ENCODE peak calls at places on chromosomes 16 and 17, in five cellular contexts. B, P, C, I and G are unnamed samples.

GRCh38 chr16:85781685-85782370 is 17.5 kb downstream of the EMC8 start:
- DNase-seq in B (peak), P (no peak), C (no peak), I (no peak), G (peak)

GRCh38 chr17:44911133-44912001 is 3.9 kb downstream of the GFAP start:
- DNase-seq in B (peak), P (peak), C (no peak), I (peak), G (peak)

GRCh38 chr16:86050591-86051375 is 151.8 kb downstream of the IRF8 start:
- DNase-seq in B (no peak), P (no peak), C (no peak), I (no peak), G (no peak)

GRCh38 chr17:42122371-42123303 is at the start of gene HSPB9:
- DNase-seq in B (no peak), P (no peak), C (no peak), I (peak), G (no peak)

GRCh38 chr17:6072157-6072556 is 2.0 kb downstream of the WSCD1 start:
- DNase-seq in B (no peak), P (no peak), C (no peak), I (no peak), G (no peak)

GRCh38 chr17:2011421-2012371 is 13.4 kb downstream of the RTN4RL1 start:
- DNase-seq in B (peak), P (no peak), C (no peak), I (no peak), G (peak)

GRCh38 chr16:80718480-80719220 is 85.7 kb downstream of the CDYL2 start:
- DNase-seq in B (peak), P (no peak), C (no peak), I (peak), G (peak)

GRCh38 chr16:59697746-59698145 is 963.6 kb upstream of the GOT2 start:
- DNase-seq in B (peak), P (no peak), C (no peak), I (no peak), G (no peak)

GRCh38 chr17:60305141-60305540 is 86.8 kb downstream of the USP32 start:
- DNase-seq in B (peak), P (no peak), C (no peak), I (no peak), G (no peak)

GRCh38 chr17:45332989-45333701 is 16.3 kb upstream of the MAP3K14 start:
- DNase-seq in B (no peak), P (no peak), C (no peak), I (no peak), G (no peak)

GRCh38 chr17:69468211-69468610 is 53.7 kb downstream of the MAP2K6 start:
- DNase-seq in B (no peak), P (no peak), C (no peak), I (no peak), G (no peak)

GRCh38 chr16:22372882-22373661 is 1.3 kb downstream of the CDR2 start:
- DNase-seq in B (no peak), P (no peak), C (no peak), I (no peak), G (peak)

GRCh38 chr16:85206472-85207356 is 94.4 kb upstream of the CIBAR2 start:
- DNase-seq in B (peak), P (no peak), C (no peak), I (no peak), G (no peak)

DNA sequence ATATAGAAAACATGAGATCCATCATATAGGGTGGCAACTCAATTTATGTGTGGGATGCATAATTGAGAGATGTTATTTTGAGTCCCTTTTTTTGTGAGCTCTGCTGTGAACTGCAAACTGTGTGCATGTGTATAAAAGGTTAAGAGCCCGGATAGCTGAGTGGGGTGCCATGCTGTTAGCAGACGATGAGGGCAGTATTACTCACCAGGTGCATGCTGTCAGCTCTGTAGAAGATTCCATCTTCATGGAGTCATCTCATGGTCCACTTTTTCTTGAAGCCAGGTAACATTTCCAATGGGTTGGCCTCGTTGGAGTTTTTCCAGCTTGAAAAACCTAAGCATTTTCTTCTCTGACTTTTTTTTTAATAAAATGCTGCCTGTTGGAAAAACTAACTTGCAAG is 43.0 kb upstream of the RHBDL3 start:
- DNase-seq in B (peak), P (no peak), C (no peak), I (no peak), G (peak)
- TF ChIP-seq CTCF in B (no peak), P (no peak), C (no peak), I (no peak), G (peak)

GRCh38 chr17:35087731-35088646 is 24.5 kb upstream of the RFFL start:
- DNase-seq in B (peak), P (peak), C (no peak), I (peak), G (peak)
- TF ChIP-seq CTCF in B (peak), P (no peak), C (no peak), I (no peak), G (no peak)

GRCh38 chr16:89489040-89489721 is 1.2 kb downstream of the ANKRD11 start:
- DNase-seq in B (peak), P (peak), C (peak), I (peak), G (peak)
- TF ChIP-seq CTCF in B (peak), P (peak), C (peak), I (no peak), G (peak)

GRCh38 chr17:37494401-37494831 is 4.7 kb downstream of the DUSP14 start:
- DNase-seq in B (peak), P (no peak), C (no peak), I (no peak), G (no peak)
- TF ChIP-seq CTCF in B (no peak), P (no peak), C (no peak), I (no peak), G (no peak)

GRCh38 chr16:14309906-14310305 is 238.8 kb downstream of the MRTFB start:
- DNase-seq in B (peak), P (no peak), C (no peak), I (no peak), G (peak)

GRCh38 chr16:14308357-14308723 is 237.2 kb downstream of the MRTFB start:
- DNase-seq in B (no peak), P (no peak), C (no peak), I (no peak), G (no peak)

GRCh38 chr16:14310519-14310991 is 239.4 kb downstream of the MRTFB start:
- DNase-seq in B (peak), P (no peak), C (no peak), I (peak), G (no peak)

GRCh38 chr16:14307623-14308356 is 236.7 kb downstream of the MRTFB start:
- DNase-seq in B (peak), P (no peak), C (no peak), I (no peak), G (peak)

GRCh38 chr16:14309001-14309886 is 238.1 kb downstream of the MRTFB start:
- DNase-seq in B (no peak), P (no peak), C (no peak), I (peak), G (no peak)
- TF ChIP-seq CTCF in B (no peak), P (peak), C (no peak), I (no peak), G (no peak)

DNA sequence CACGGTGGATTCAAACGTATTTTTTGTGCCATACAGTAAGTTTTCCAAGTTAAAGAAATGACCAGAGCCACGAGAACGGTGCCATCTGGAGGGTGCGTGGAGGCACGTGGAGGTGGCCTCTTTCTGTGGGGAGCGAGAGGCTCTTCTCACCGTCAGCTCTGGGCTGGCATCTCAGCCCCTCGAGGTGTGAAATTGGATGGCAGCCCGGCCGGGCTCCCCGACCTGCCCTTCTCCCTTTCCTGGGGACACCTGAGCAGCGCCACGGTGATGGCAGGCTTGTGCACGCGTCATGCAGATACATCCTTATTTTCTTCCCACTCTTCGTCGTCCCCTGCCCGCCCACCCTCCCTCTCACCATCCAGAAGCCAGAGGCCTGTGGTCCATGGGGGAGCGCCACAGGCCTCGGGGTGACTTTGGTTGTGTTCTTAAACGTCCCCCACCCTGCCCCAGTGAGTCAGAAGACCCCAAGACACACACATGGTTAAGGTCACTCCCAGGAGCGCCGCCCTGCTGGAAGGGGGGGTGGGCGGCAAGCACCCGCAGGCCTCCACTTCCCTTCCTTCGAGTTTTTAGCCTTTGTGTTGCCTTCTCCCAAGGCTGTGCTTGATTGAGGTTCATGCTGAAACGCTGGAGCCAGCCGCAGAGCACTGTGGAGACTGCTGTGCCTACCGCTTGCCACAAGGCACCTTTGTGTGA is 109.4 kb downstream of the BANP start:
- DNase-seq in B (no peak), P (no peak), C (no peak), I (no peak), G (no peak)
- TF ChIP-seq CTCF in B (peak), P (no peak), C (no peak), I (peak), G (no peak)

GRCh38 chr17:57001541-57001940 is 23.6 kb downstream of the SCPEP1 start:
- DNase-seq in B (no peak), P (no peak), C (no peak), I (no peak), G (no peak)

GRCh38 chr17:57006040-57006439 is 28.1 kb downstream of the SCPEP1 start:
- DNase-seq in B (no peak), P (no peak), C (no peak), I (no peak), G (no peak)

GRCh38 chr17:57002904-57003303 is 25.0 kb downstream of the SCPEP1 start:
- DNase-seq in B (no peak), P (no peak), C (no peak), I (no peak), G (peak)

GRCh38 chr17:57008958-57009357 is 31.0 kb downstream of the SCPEP1 start:
- DNase-seq in B (no peak), P (no peak), C (no peak), I (no peak), G (no peak)

GRCh38 chr17:57004944-57005579 is 27.1 kb downstream of the SCPEP1 start:
- DNase-seq in B (no peak), P (no peak), C (no peak), I (no peak), G (no peak)
- TF ChIP-seq CTCF in B (peak), P (peak), C (no peak), I (no peak), G (peak)